ENCODE peak calls at places on chromosomes 4 and X, in nine cellular contexts. B, U, A, C, M, K, S, E and G are unnamed samples.
A peak's percentile ranks its signal among the peaks of the same experiment; 100 is the strongest.

GRCh38 chr4:82005153-82005552 is 368.6 kb downstream of the HNRNPD start:
- DNase-seq in M (no peak), C (no peak), B (no peak), U (no peak), A (no peak), S (no peak), K (no peak), E (no peak), G (no peak)

GRCh38 chrX:66680451-66680850 is 41.6 kb upstream of the EDA2R start:
- DNase-seq in C (no peak), M (no peak), A (no peak), E (no peak), B (no peak), S (no peak), U (no peak), K (no peak), G (no peak)

GRCh38 chr4:139628184-139629012 is 37.2 kb upstream of the MGST2 start:
- DNase-seq in K (no peak), M (no peak), U (no peak), A (no peak), S (no peak), C (no peak), B (no peak), E (no peak), G (no peak)

GRCh38 chr4:8205749-8206611 is 6.9 kb downstream of the SH3TC1 start:
- DNase-seq in M (no peak), U (no peak), C (no peak), B (no peak), A (peak; percentile 52), K (no peak), E (no peak), S (peak; percentile 58), G (no peak)

GRCh38 chr4:74531952-74532794 is 87.2 kb downstream of the AREG start:
- DNase-seq in B (peak; percentile 78), C (no peak), S (no peak), A (peak; percentile 89), K (peak; percentile 8), U (no peak), M (peak; percentile 28), E (peak; percentile 73), G (no peak)

GRCh38 chr4:28386776-28387175 is 1526.1 kb downstream of the STIM2 start:
- DNase-seq in M (no peak), B (no peak), K (no peak), S (no peak), U (no peak), E (no peak), C (no peak), A (no peak), G (no peak)

GRCh38 chrX:97168646-97169045 is 284.9 kb downstream of the RPA4 start:
- DNase-seq in K (no peak), M (no peak), E (no peak), U (no peak), A (no peak), S (no peak), C (no peak), B (no peak), G (no peak)

GRCh38 chrX:87110142-87110541 is 407.5 kb upstream of the KLHL4 start:
- DNase-seq in C (no peak), A (no peak), M (no peak), K (no peak), E (no peak), B (no peak), U (no peak), S (peak; percentile 15), G (no peak)

GRCh38 chrX:31580227-31580626 is 508.4 kb upstream of the FTHL17 start:
- DNase-seq in S (no peak), E (no peak), B (no peak), C (no peak), U (no peak), A (no peak), M (no peak), K (no peak), G (no peak)

GRCh38 chr4:150006197-150006596 is 72.0 kb upstream of the DCLK2 start:
- DNase-seq in M (no peak), A (no peak), U (no peak), K (no peak), B (no peak), E (no peak), S (no peak), C (no peak), G (no peak)